ENCODE peak calls at places on chromosomes 4 and X, in six cellular contexts. V, Q, H, X, F and Y are unnamed samples.

GRCh38 chr4:78612398-78613005 is 60.9 kb downstream of the ANXA3 start:
- DNase-seq in H (no peak), X (no peak), Q (no peak), V (no peak), F (peak; percentile 6), Y (no peak)

GRCh38 chr4:135838889-135839288 is 1637.3 kb upstream of the PABPC4L start:
- DNase-seq in X (no peak), V (no peak), F (no peak), H (no peak), Q (no peak), Y (no peak)

GRCh38 chr4:154999950-155000578 is 208.4 kb upstream of the NPY2R start:
- DNase-seq in V (no peak), X (no peak), H (no peak), F (no peak), Q (no peak), Y (no peak)

GRCh38 chr4:119233750-119234149 is 21.2 kb downstream of the USP53 start:
- DNase-seq in V (no peak), H (no peak), X (no peak), Q (no peak), F (no peak), Y (no peak)

GRCh38 chr4:110305455-110305854 is 107.0 kb upstream of the ELOVL6 start:
- DNase-seq in F (no peak), X (no peak), V (no peak), Q (no peak), H (no peak), Y (no peak)

GRCh38 chrX:40646489-40647306 is 663 bp downstream of the CXorf38 start:
- DNase-seq in H (no peak), F (peak; percentile 29), X (peak; percentile 66), Q (peak; percentile 6), V (peak; percentile 66), Y (peak; percentile 21)

GRCh38 chr4:169334335-169334734 is 63.6 kb upstream of the SH3RF1 start:
- DNase-seq in V (no peak), Q (no peak), X (no peak), F (no peak), H (no peak), Y (no peak)

GRCh38 chrX:133660356-133660755 is 245.1 kb upstream of the GPC4 start:
- DNase-seq in X (no peak), H (no peak), V (no peak), F (no peak), Q (no peak), Y (no peak)

GRCh38 chr4:185811509-185812364 is at the start of gene SORBS2:
- DNase-seq in F (no peak), Q (no peak), X (peak; percentile 77), V (peak; percentile 59), H (no peak), Y (no peak)

GRCh38 chrX:41621236-41621651 is 67.5 kb upstream of the GPR34 start:
- DNase-seq in H (no peak), Q (no peak), X (no peak), F (no peak), V (no peak), Y (no peak)